ENCODE peak calls at places on chromosomes 1 and 21, in four cellular contexts. U, O, R and I are unnamed samples.

GRCh38 chr1:176789571-176790090 is 326.7 kb downstream of the PAPPA2 start:
- DNase-seq in U (no peak), O (no peak), R (no peak), I (no peak)

GRCh38 chr1:247906504-247907047 is 11.2 kb downstream of the OR2W3 start:
- DNase-seq in R (peak), O (peak), U (no peak), I (no peak)

GRCh38 chr1:10860218-10860617 is 63.8 kb upstream of the CASZ1 start:
- DNase-seq in U (no peak), O (no peak), R (no peak), I (no peak)

GRCh38 chr21:41703857-41704501 is 62.9 kb downstream of the RIPK4 start:
- DNase-seq in U (no peak), O (no peak), R (no peak), I (no peak)

GRCh38 chr1:2787163-2787911 is 14.2 kb downstream of the TTC34 start:
- DNase-seq in U (no peak), R (no peak), O (no peak), I (no peak)

GRCh38 chr21:38857152-38857825 is 51.6 kb downstream of the ETS2 start:
- DNase-seq in R (no peak), U (no peak), O (no peak), I (no peak)

GRCh38 chr1:59039551-59039950 is 255.7 kb upstream of the JUN start:
- DNase-seq in O (peak), U (no peak), R (no peak), I (no peak)

GRCh38 chr1:30815556-30815955 is 58.0 kb upstream of the LAPTM5 start:
- DNase-seq in R (no peak), O (no peak), U (no peak), I (no peak)

GRCh38 chr1:34828611-34829010 is 30.9 kb downstream of the SMIM12 start:
- DNase-seq in R (no peak), U (no peak), O (no peak), I (no peak)

GRCh38 chr1:110208916-110209650 is 1.0 kb upstream of the KCNC4 start:
- DNase-seq in O (no peak), U (no peak), R (no peak), I (no peak)

GRCh38 chr1:85200367-85200869 is 398 bp downstream of the SYDE2 start:
- DNase-seq in R (peak), U (no peak), O (peak), I (no peak)

GRCh38 chr1:221439734-221440436 is 302.0 kb downstream of the DUSP10 start:
- DNase-seq in R (peak), O (peak), U (no peak), I (no peak)

GRCh38 chr1:228342627-228343210 is 63.9 kb downstream of the TRIM11 start:
- DNase-seq in U (no peak), O (no peak), R (no peak), I (no peak)

GRCh38 chr1:17933991-17934390 is 173.6 kb upstream of the IGSF21 start:
- DNase-seq in R (no peak), U (no peak), O (no peak), I (no peak)

GRCh38 chr21:40186036-40186435 is 318.8 kb downstream of the PCP4 start:
- DNase-seq in R (peak), O (no peak), U (no peak), I (no peak)

GRCh38 chr1:221309711-221310110 is 430.5 kb downstream of the HLX start:
- DNase-seq in R (no peak), O (no peak), U (no peak), I (no peak)

GRCh38 chr1:110466646-110467280 is 15.8 kb downstream of the PROK1 start:
- DNase-seq in R (no peak), U (no peak), O (no peak), I (no peak)

GRCh38 chr1:155010211-155010918 is 7.8 kb downstream of the ZBTB7B start:
- DNase-seq in R (no peak), U (no peak), O (no peak), I (no peak)

GRCh38 chr1:54337928-54338327 is 68.3 kb downstream of the SSBP3 start:
- DNase-seq in U (no peak), O (peak), R (peak), I (no peak)

GRCh38 chr1:119080586-119080985 is 59.9 kb downstream of the WARS2 start:
- DNase-seq in O (peak), R (peak), U (no peak), I (no peak)

GRCh38 chr1:22288593-22289241 is 145.8 kb upstream of the WNT4 start:
- DNase-seq in U (no peak), O (no peak), R (no peak), I (no peak)

GRCh38 chr1:228766788-228767187 is 31.5 kb downstream of the RHOU start:
- DNase-seq in R (no peak), U (no peak), O (no peak), I (no peak)

GRCh38 chr1:199742547-199742946 is 285.0 kb upstream of the NR5A2 start:
- DNase-seq in R (peak), O (peak), U (no peak), I (no peak)